ENCODE peak calls at places on chromosomes 13 and 19, in nine cellular contexts. W is 8988T, Q is psoas muscle, K is NCI-H1092, P is fibroblast of lung, E is hippocampal formation, C is IMR-90, B is skeletal muscle cell, Z is NCI-H2107. Y is an unnamed sample.
A peak's percentile ranks its signal among the peaks of the same experiment; 100 is the strongest.

GRCh38 chr13:78239681-78240080 is 321.1 kb upstream of the EDNRB start:
- DNase-seq in C (peak; percentile 1), K (no peak), B (no peak), Q (no peak), P (no peak), Z (no peak), E (no peak), W (no peak), Y (no peak)

GRCh38 chr19:29672933-29673336 is 7.7 kb downstream of the PLEKHF1 start:
- DNase-seq in P (no peak), E (no peak), K (no peak), Z (no peak), B (no peak), C (no peak), W (no peak), Q (no peak), Y (no peak)

GRCh38 chr19:55369651-55370304 is 485 bp downstream of the IL11 start:
- DNase-seq in Z (no peak), P (peak; percentile 58), W (peak; percentile 96), E (no peak), Q (no peak), B (no peak), C (peak; percentile 76), K (no peak), Y (no peak)

GRCh38 chr13:66831317-66831716 is 398.8 kb downstream of the PCDH9 start:
- DNase-seq in W (no peak), K (no peak), Q (no peak), P (no peak), Z (no peak), E (no peak), B (no peak), C (no peak), Y (no peak)

GRCh38 chr13:76331948-76332712 is 554.1 kb downstream of the KCTD12 start:
- DNase-seq in K (no peak), Z (no peak), P (peak; percentile 86), E (no peak), W (no peak), Q (no peak), B (peak; percentile 14), C (peak; percentile 56), Y (no peak)

GRCh38 chr19:19463348-19464117 is 51.8 kb downstream of the TSSK6 start:
- DNase-seq in P (peak; percentile 82), Q (peak; percentile 72), C (peak; percentile 86), K (no peak), B (peak; percentile 66), W (no peak), Z (no peak), E (no peak), Y (no peak)

GRCh38 chr19:16573296-16573695 is 1.1 kb upstream of the SLC35E1 start:
- DNase-seq in E (no peak), K (no peak), Q (no peak), C (no peak), W (no peak), P (no peak), Z (no peak), B (no peak), Y (no peak)

GRCh38 chr19:19860756-19861390 is 4.8 kb upstream of the ZNF253 start:
- DNase-seq in Z (no peak), B (no peak), W (no peak), P (no peak), C (no peak), E (no peak), K (no peak), Q (no peak), Y (peak; percentile 91)

GRCh38 chr19:15124572-15125231 is 17.5 kb downstream of the SYDE1 start:
- DNase-seq in W (no peak), P (no peak), Z (no peak), Q (no peak), C (no peak), E (no peak), B (no peak), K (no peak), Y (peak; percentile 82)

GRCh38 chr13:69524459-69525155 is 583.0 kb upstream of the ATXN8OS start:
- DNase-seq in B (no peak), K (no peak), E (peak; percentile 4), Z (no peak), C (no peak), Q (no peak), W (no peak), P (peak; percentile 9), Y (no peak)

GRCh38 chr19:43667524-43668405 is 2.2 kb downstream of the PLAUR start:
- DNase-seq in P (no peak), Q (peak; percentile 15), Z (no peak), W (no peak), B (no peak), C (peak; percentile 20), E (no peak), K (no peak), Y (no peak)

GRCh38 chr19:19039901-19040300 is 6.5 kb downstream of the ARMC6 start:
- DNase-seq in B (no peak), Z (no peak), P (no peak), Q (no peak), K (no peak), W (no peak), E (no peak), C (no peak), Y (no peak)

GRCh38 chr19:51368366-51369282 is at the start of gene CLDND2:
- DNase-seq in C (no peak), E (no peak), B (no peak), Z (no peak), W (no peak), K (no peak), Q (no peak), P (no peak), Y (no peak)

GRCh38 chr19:48836089-48837017 is at the start of gene HSD17B14:
- DNase-seq in W (no peak), K (no peak), Z (no peak), E (no peak), B (no peak), P (peak; percentile 38), Q (no peak), C (no peak), Y (no peak)

GRCh38 chr13:102091231-102091630 is 310.6 kb downstream of the FGF14 start:
- DNase-seq in Q (no peak), W (peak; percentile 13), B (no peak), K (no peak), E (no peak), P (no peak), Z (no peak), C (no peak), Y (no peak)

GRCh38 chr13:37277007-37277406 is 171.5 kb upstream of the CSNK1A1L start:
- DNase-seq in P (no peak), K (no peak), E (no peak), C (no peak), Z (no peak), B (no peak), W (no peak), Q (no peak), Y (no peak)

GRCh38 chr19:5814123-5814839 is 9.4 kb downstream of the NRTN start:
- DNase-seq in P (no peak), K (no peak), B (no peak), C (no peak), Q (no peak), W (no peak), E (no peak), Z (no peak), Y (no peak)

GRCh38 chr19:43574424-43575155 is 737 bp downstream of the XRCC1 start:
- DNase-seq in Z (no peak), P (peak; percentile 10), Q (no peak), E (no peak), K (no peak), B (no peak), C (peak; percentile 35), W (no peak), Y (no peak)

GRCh38 chr13:75421987-75422386 is 60.0 kb downstream of the TBC1D4 start:
- DNase-seq in E (no peak), C (no peak), Z (no peak), P (no peak), Q (no peak), W (no peak), B (no peak), K (no peak), Y (no peak)

GRCh38 chr19:15025237-15025636 is 24.0 kb upstream of the CASP14 start:
- DNase-seq in W (peak; percentile 42), K (no peak), E (no peak), Z (no peak), Q (no peak), P (no peak), B (no peak), C (no peak), Y (no peak)

GRCh38 chr19:41421314-41421713 is 5.9 kb downstream of the B3GNT8 start:
- DNase-seq in K (no peak), C (no peak), B (no peak), P (no peak), Z (peak; percentile 42), W (no peak), E (no peak), Q (no peak), Y (peak; percentile 82)

GRCh38 chr19:39602224-39602623 is at the start of gene LGALS13:
- DNase-seq in W (no peak), E (no peak), Z (no peak), Q (no peak), C (no peak), K (no peak), P (no peak), B (no peak), Y (no peak)

GRCh38 chr19:38204096-38204495 is 19.9 kb downstream of the DPF1 start:
- DNase-seq in K (no peak), Q (no peak), C (no peak), Z (no peak), P (no peak), B (no peak), E (no peak), W (no peak), Y (no peak)

GRCh38 chr13:44174769-44175425 is 198.7 kb upstream of the SERP2 start:
- DNase-seq in P (peak; percentile 46), W (no peak), E (no peak), Q (no peak), B (no peak), C (peak; percentile 76), K (no peak), Z (no peak), Y (no peak)

GRCh38 chr19:15371786-15372380 is 7.7 kb downstream of the AKAP8 start:
- DNase-seq in Q (no peak), Z (no peak), K (no peak), B (no peak), P (no peak), E (no peak), C (no peak), W (no peak), Y (no peak)

GRCh38 chr13:61136101-61136500 is 279.5 kb downstream of the PCDH20 start:
- DNase-seq in E (no peak), P (peak; percentile 41), Q (no peak), Z (no peak), W (no peak), B (no peak), K (no peak), C (no peak), Y (no peak)

GRCh38 chr19:47152632-47153031 is 22.0 kb downstream of the SAE1 start:
- DNase-seq in Q (no peak), P (peak; percentile 8), K (no peak), E (no peak), Z (no peak), B (no peak), W (no peak), C (peak; percentile 47), Y (no peak)

GRCh38 chr13:54799621-54800226 is 1771.1 kb downstream of the OLFM4 start:
- DNase-seq in P (no peak), B (no peak), W (no peak), Z (no peak), E (no peak), Q (peak; percentile 12), C (no peak), K (no peak), Y (no peak)

GRCh38 chr13:111528513-111528912 is 208.1 kb downstream of the TEX29 start:
- DNase-seq in Z (no peak), K (no peak), B (no peak), Q (no peak), W (no peak), C (no peak), P (no peak), E (no peak), Y (no peak)

GRCh38 chr13:88142653-88143052 is 471.5 kb downstream of the SLITRK5 start:
- DNase-seq in Q (no peak), P (no peak), K (no peak), C (no peak), Z (no peak), B (no peak), W (no peak), E (no peak), Y (no peak)

GRCh38 chr13:52158629-52159158 is 703 bp downstream of the NEK3 start:
- DNase-seq in B (no peak), C (peak; percentile 28), P (peak; percentile 61), W (peak; percentile 15), Z (no peak), K (no peak), Q (peak; percentile 27), E (no peak), Y (no peak)

Y was measured in Peyer's patch.